ENCODE peak calls at places on chromosomes 4 and X, in eight cellular contexts. One of them, this sample, is unnamed.

GRCh38 chr4:95590615-95591014 is 41.8 kb upstream of the UNC5C start:
- DNase-seq in IMR-90: no peak
- DNase-seq in thyroid gland: no peak
- DNase-seq in tibial nerve: no peak
- DNase-seq in A549: no peak
- DNase-seq in endothelial cell of umbilical vein: no peak
- DNase-seq in right lobe of liver: no peak
- DNase-seq in adrenal gland: no peak
- DNase-seq in this sample: no peak

GRCh38 chr4:16597829-16598228 is 300.6 kb downstream of the LDB2 start:
- DNase-seq in IMR-90: peak; percentile 47
- DNase-seq in thyroid gland: no peak
- DNase-seq in tibial nerve: no peak
- DNase-seq in A549: no peak
- DNase-seq in endothelial cell of umbilical vein: peak; percentile 95
- DNase-seq in right lobe of liver: no peak
- DNase-seq in adrenal gland: no peak
- DNase-seq in this sample: no peak

GRCh38 chr4:141090473-141090872 is 42.8 kb downstream of the RNF150 start:
- DNase-seq in IMR-90: no peak
- DNase-seq in thyroid gland: no peak
- DNase-seq in tibial nerve: no peak
- DNase-seq in A549: no peak
- DNase-seq in endothelial cell of umbilical vein: no peak
- DNase-seq in right lobe of liver: no peak
- DNase-seq in adrenal gland: no peak
- DNase-seq in this sample: no peak

GRCh38 chr4:24657768-24658617 is 73.6 kb upstream of the DHX15 start:
- DNase-seq in IMR-90: peak; percentile 52
- DNase-seq in thyroid gland: peak; percentile 54
- DNase-seq in tibial nerve: peak; percentile 34
- DNase-seq in A549: peak; percentile 51
- DNase-seq in endothelial cell of umbilical vein: no peak
- DNase-seq in right lobe of liver: peak; percentile 79
- DNase-seq in adrenal gland: peak; percentile 25
- DNase-seq in this sample: peak; percentile 53

GRCh38 chrX:49291615-49292337 is 11.7 kb upstream of the GAGE10 start:
- DNase-seq in IMR-90: peak; percentile 45
- DNase-seq in thyroid gland: peak; percentile 45
- DNase-seq in tibial nerve: peak; percentile 35
- DNase-seq in A549: peak; percentile 21
- DNase-seq in endothelial cell of umbilical vein: peak; percentile 39
- DNase-seq in right lobe of liver: peak; percentile 50
- DNase-seq in adrenal gland: peak; percentile 64
- DNase-seq in this sample: peak; percentile 78

GRCh38 chr4:85829276-85830051 is 354.5 kb downstream of the ARHGAP24 start:
- DNase-seq in IMR-90: peak; percentile 66
- DNase-seq in thyroid gland: peak; percentile 47
- DNase-seq in tibial nerve: no peak
- DNase-seq in A549: no peak
- DNase-seq in endothelial cell of umbilical vein: no peak
- DNase-seq in right lobe of liver: no peak
- DNase-seq in adrenal gland: no peak
- DNase-seq in this sample: no peak

GRCh38 chr4:81096566-81096965 is 66.1 kb downstream of the BMP3 start:
- DNase-seq in IMR-90: no peak
- DNase-seq in thyroid gland: no peak
- DNase-seq in tibial nerve: no peak
- DNase-seq in A549: no peak
- DNase-seq in endothelial cell of umbilical vein: no peak
- DNase-seq in right lobe of liver: no peak
- DNase-seq in adrenal gland: no peak
- DNase-seq in this sample: no peak

GRCh38 chr4:184750926-184751584 is 17.2 kb upstream of the CENPU start:
- DNase-seq in IMR-90: no peak
- DNase-seq in thyroid gland: no peak
- DNase-seq in tibial nerve: no peak
- DNase-seq in A549: no peak
- DNase-seq in endothelial cell of umbilical vein: no peak
- DNase-seq in right lobe of liver: no peak
- DNase-seq in adrenal gland: no peak
- DNase-seq in this sample: no peak

GRCh38 chr4:57553695-57554094 is 443.5 kb upstream of the IGFBP7 start:
- DNase-seq in IMR-90: no peak
- DNase-seq in thyroid gland: no peak
- DNase-seq in tibial nerve: no peak
- DNase-seq in A549: no peak
- DNase-seq in endothelial cell of umbilical vein: no peak
- DNase-seq in right lobe of liver: no peak
- DNase-seq in adrenal gland: no peak
- DNase-seq in this sample: no peak

GRCh38 chr4:182089326-182089725 is 153.9 kb upstream of the TENM3 start:
- DNase-seq in IMR-90: no peak
- DNase-seq in thyroid gland: no peak
- DNase-seq in tibial nerve: no peak
- DNase-seq in A549: no peak
- DNase-seq in endothelial cell of umbilical vein: no peak
- DNase-seq in right lobe of liver: no peak
- DNase-seq in adrenal gland: no peak
- DNase-seq in this sample: no peak

GRCh38 chr4:8524595-8525382 is 55.4 kb upstream of the GPR78 start:
- DNase-seq in IMR-90: no peak
- DNase-seq in thyroid gland: no peak
- DNase-seq in tibial nerve: no peak
- DNase-seq in A549: no peak
- DNase-seq in endothelial cell of umbilical vein: no peak
- DNase-seq in right lobe of liver: no peak
- DNase-seq in adrenal gland: no peak
- DNase-seq in this sample: peak; percentile 22
- TF ChIP-seq POLR2A in IMR-90: no peak
- TF ChIP-seq POLR2A in thyroid gland: no peak
- TF ChIP-seq POLR2A in tibial nerve: no peak
- TF ChIP-seq POLR2A in A549: no peak
- TF ChIP-seq POLR2A in endothelial cell of umbilical vein: no peak
- TF ChIP-seq POLR2A in right lobe of liver: no peak
- TF ChIP-seq POLR2A in adrenal gland: no peak
- TF ChIP-seq POLR2A in this sample: no peak

DNA sequence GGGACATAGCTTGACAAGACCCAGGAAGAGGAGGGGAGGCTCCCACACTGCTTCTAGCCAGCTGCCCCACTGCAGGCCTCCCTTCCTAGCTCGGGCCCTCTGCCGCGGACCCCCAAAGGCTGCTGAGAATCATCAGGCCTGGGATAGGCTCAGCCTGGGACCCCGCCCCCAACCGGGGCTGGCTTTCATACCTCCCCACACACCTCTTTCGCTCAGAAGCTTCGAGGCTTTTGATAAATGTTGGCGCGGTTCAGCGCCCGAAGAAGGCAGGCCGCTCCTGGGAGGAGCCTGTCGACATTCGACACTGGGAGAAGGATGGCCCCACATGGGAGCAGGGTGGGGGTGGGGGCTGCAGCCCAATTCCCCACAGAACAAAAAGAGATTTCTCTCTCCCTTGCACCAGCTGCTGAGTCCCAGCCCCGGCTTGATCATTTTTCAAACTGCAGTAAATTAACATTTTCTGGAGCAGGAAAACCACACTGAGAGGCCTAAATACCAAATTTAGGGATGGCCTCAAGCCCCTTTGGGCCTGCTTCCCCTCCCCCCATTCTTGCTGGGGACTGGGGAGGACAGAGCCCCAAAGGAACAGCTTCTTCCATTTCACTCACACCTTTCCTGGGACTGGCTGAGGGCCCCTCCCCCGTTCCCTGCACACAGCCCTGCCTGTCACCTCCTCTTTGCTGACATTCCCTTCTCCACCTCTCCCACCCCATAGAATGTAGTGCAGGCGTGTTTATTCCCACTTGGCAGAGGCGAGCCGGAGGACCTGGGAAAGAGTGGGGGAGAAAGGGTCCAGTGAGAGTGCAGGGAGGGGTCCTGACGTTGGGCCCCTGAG is 112.9 kb upstream of the PJA1 start:
- DNase-seq in IMR-90: no peak
- DNase-seq in thyroid gland: no peak
- DNase-seq in tibial nerve: no peak
- DNase-seq in A549: no peak
- DNase-seq in endothelial cell of umbilical vein: no peak
- DNase-seq in right lobe of liver: no peak
- DNase-seq in adrenal gland: no peak
- DNase-seq in this sample: no peak
- H3K9me3 ChIP-seq in IMR-90: peaks cover 2% of the 10 kb centered on the region
- H3K9me3 ChIP-seq in thyroid gland: no peaks in the 10 kb centered on the region
- H3K9me3 ChIP-seq in tibial nerve: no peaks in the 10 kb centered on the region
- H3K9me3 ChIP-seq in A549: no peaks in the 10 kb centered on the region
- H3K9me3 ChIP-seq in endothelial cell of umbilical vein: no peaks in the 10 kb centered on the region
- H3K9me3 ChIP-seq in right lobe of liver: no peaks in the 10 kb centered on the region
- H3K9me3 ChIP-seq in adrenal gland: no peaks in the 10 kb centered on the region
- H3K9me3 ChIP-seq in this sample: no peaks in the 10 kb centered on the region

GRCh38 chrX:154097597-154098541 is at the start of gene MECP2:
- DNase-seq in IMR-90: peak; percentile 88
- DNase-seq in thyroid gland: peak; percentile 92
- DNase-seq in tibial nerve: peak; percentile 81
- DNase-seq in A549: peak; percentile 95
- DNase-seq in endothelial cell of umbilical vein: peak; percentile 92
- DNase-seq in right lobe of liver: peak; percentile 92
- DNase-seq in adrenal gland: peak; percentile 94
- DNase-seq in this sample: peak; percentile 86
- TF ChIP-seq POLR2A in IMR-90: peak; percentile 38
- TF ChIP-seq POLR2A in thyroid gland: no peak
- TF ChIP-seq POLR2A in tibial nerve: peak; percentile 53
- TF ChIP-seq POLR2A in A549: peak; percentile 31
- TF ChIP-seq POLR2A in endothelial cell of umbilical vein: no peak
- TF ChIP-seq POLR2A in right lobe of liver: no peak
- TF ChIP-seq POLR2A in adrenal gland: peak; percentile 27
- TF ChIP-seq POLR2A in this sample: no peak

GRCh38 chr4:172709376-172709775 is 459.2 kb upstream of the GALNT7 start:
- DNase-seq in IMR-90: no peak
- DNase-seq in thyroid gland: no peak
- DNase-seq in tibial nerve: no peak
- DNase-seq in A549: no peak
- DNase-seq in endothelial cell of umbilical vein: no peak
- DNase-seq in right lobe of liver: no peak
- DNase-seq in adrenal gland: no peak
- DNase-seq in this sample: no peak

GRCh38 chr4:172708184-172708583 is 460.4 kb upstream of the GALNT7 start:
- DNase-seq in IMR-90: no peak
- DNase-seq in thyroid gland: no peak
- DNase-seq in tibial nerve: no peak
- DNase-seq in A549: no peak
- DNase-seq in endothelial cell of umbilical vein: no peak
- DNase-seq in right lobe of liver: no peak
- DNase-seq in adrenal gland: no peak
- DNase-seq in this sample: no peak

GRCh38 chr4:172707622-172708021 is 461.0 kb upstream of the GALNT7 start:
- DNase-seq in IMR-90: no peak
- DNase-seq in thyroid gland: no peak
- DNase-seq in tibial nerve: no peak
- DNase-seq in A549: no peak
- DNase-seq in endothelial cell of umbilical vein: no peak
- DNase-seq in right lobe of liver: no peak
- DNase-seq in adrenal gland: no peak
- DNase-seq in this sample: no peak

GRCh38 chr4:172705565-172705964 is 463.0 kb upstream of the GALNT7 start:
- DNase-seq in IMR-90: no peak
- DNase-seq in thyroid gland: no peak
- DNase-seq in tibial nerve: no peak
- DNase-seq in A549: no peak
- DNase-seq in endothelial cell of umbilical vein: no peak
- DNase-seq in right lobe of liver: no peak
- DNase-seq in adrenal gland: no peak
- DNase-seq in this sample: no peak

DNA sequence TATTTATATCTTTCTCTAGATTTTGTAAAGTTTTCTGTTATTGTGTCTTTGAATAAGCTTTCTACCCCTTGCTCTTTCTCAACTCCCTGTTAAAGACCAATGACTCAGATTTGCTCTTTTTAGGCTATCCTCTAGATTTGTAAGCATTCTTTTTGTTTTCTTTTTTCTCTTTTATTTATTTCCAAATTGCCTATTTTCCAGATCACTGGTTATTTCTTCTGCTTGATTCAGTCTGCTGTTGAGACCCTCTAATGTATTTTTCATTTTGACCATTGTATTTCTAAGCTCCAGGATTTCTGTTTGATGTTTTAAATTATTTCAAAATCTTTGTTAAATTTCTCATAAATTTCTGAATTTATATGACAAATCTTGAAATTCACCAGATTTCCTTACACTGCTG is 462.6 kb upstream of the GALNT7 start:
- DNase-seq in IMR-90: no peak
- DNase-seq in thyroid gland: no peak
- DNase-seq in tibial nerve: no peak
- DNase-seq in A549: no peak
- DNase-seq in endothelial cell of umbilical vein: no peak
- DNase-seq in right lobe of liver: no peak
- DNase-seq in adrenal gland: no peak
- DNase-seq in this sample: no peak
- H3K9me3 ChIP-seq in IMR-90: peaks cover 4% of the 10 kb centered on the region
- H3K9me3 ChIP-seq in thyroid gland: no peaks in the 10 kb centered on the region
- H3K9me3 ChIP-seq in tibial nerve: peaks cover 24% of the 10 kb centered on the region
- H3K9me3 ChIP-seq in A549: peaks cover 14% of the 10 kb centered on the region
- H3K9me3 ChIP-seq in endothelial cell of umbilical vein: peaks cover 3% of the 10 kb centered on the region
- H3K9me3 ChIP-seq in right lobe of liver: no peaks in the 10 kb centered on the region
- H3K9me3 ChIP-seq in adrenal gland: peaks cover 6% of the 10 kb centered on the region
- H3K9me3 ChIP-seq in this sample: no peaks in the 10 kb centered on the region